ENCODE peak calls at places on chromosomes 11 and 22, in six cellular contexts. O is ovary, H is A549, L is stomach, J is transverse colon, X is tibial nerve. Z is an unnamed sample.

GRCh38 chr11:62489204-62489603 is 57.4 kb downstream of the AHNAK start:
- DNase-seq in O (no peak), H (no peak), L (no peak), J (no peak), X (no peak), Z (no peak)

GRCh38 chr11:47412152-47412746 is 3.9 kb downstream of the SLC39A13 start:
- DNase-seq in O (peak; percentile 62), H (peak; percentile 75), L (peak; percentile 54), J (peak; percentile 57), X (no peak), Z (peak; percentile 74)

GRCh38 chr22:38873469-38874411 is 1.7 kb upstream of the CBX6 start:
- DNase-seq in O (no peak), H (no peak), L (peak; percentile 25), J (no peak), X (no peak), Z (peak; percentile 53)

GRCh38 chr22:21639359-21639758 is 2.7 kb upstream of the SDF2L1 start:
- DNase-seq in O (no peak), H (no peak), L (no peak), J (no peak), X (no peak), Z (no peak)

GRCh38 chr22:45816771-45817170 is 145.1 kb downstream of the ATXN10 start:
- DNase-seq in O (no peak), H (no peak), L (no peak), J (no peak), X (no peak), Z (no peak)

GRCh38 chr11:720642-721346 is 14.8 kb downstream of the EPS8L2 start:
- DNase-seq in O (peak; percentile 65), H (no peak), L (peak; percentile 59), J (peak; percentile 76), X (no peak), Z (no peak)

GRCh38 chr11:77557553-77557952 is 32.2 kb upstream of the AQP11 start:
- DNase-seq in O (no peak), H (no peak), L (no peak), J (no peak), X (no peak), Z (no peak)

GRCh38 chr22:34068011-34068410 is 147.7 kb upstream of the LARGE1 start:
- DNase-seq in O (no peak), H (no peak), L (no peak), J (no peak), X (no peak), Z (no peak)

GRCh38 chr11:15901046-15901445 is 455.3 kb downstream of the SOX6 start:
- DNase-seq in O (peak; percentile 45), H (no peak), L (no peak), J (no peak), X (no peak), Z (no peak)

GRCh38 chr11:88337342-88338222 is at the start of gene CTSC:
- DNase-seq in O (peak; percentile 94), H (peak; percentile 77), L (peak; percentile 95), J (peak; percentile 96), X (peak; percentile 89), Z (peak; percentile 96)

GRCh38 chr11:34208266-34209135 is 103.1 kb downstream of the NAT10 start:
- DNase-seq in O (no peak), H (peak; percentile 44), L (no peak), J (no peak), X (no peak), Z (no peak)

GRCh38 chr11:69276165-69276564 is 17.8 kb upstream of the MYEOV start:
- DNase-seq in O (no peak), H (no peak), L (no peak), J (no peak), X (no peak), Z (no peak)

GRCh38 chr11:59532620-59533019 is 21.3 kb downstream of the OR4D9 start:
- DNase-seq in O (no peak), H (no peak), L (no peak), J (no peak), X (no peak), Z (no peak)

GRCh38 chr11:44993971-44994705 is 43.5 kb upstream of the TP53I11 start:
- DNase-seq in O (no peak), H (no peak), L (no peak), J (no peak), X (no peak), Z (no peak)

GRCh38 chr11:8566613-8567210 is 27.3 kb downstream of the STK33 start:
- DNase-seq in O (no peak), H (no peak), L (no peak), J (peak; percentile 12), X (no peak), Z (no peak)

GRCh38 chr11:57680552-57680874 is 12.6 kb downstream of the ZDHHC5 start:
- DNase-seq in O (no peak), H (no peak), L (no peak), J (no peak), X (no peak), Z (no peak)

GRCh38 chr11:4185561-4185960 is 91.0 kb downstream of the RRM1 start:
- DNase-seq in O (no peak), H (no peak), L (no peak), J (no peak), X (no peak), Z (no peak)

GRCh38 chr11:60934091-60934789 is 10.0 kb downstream of the TMEM132A start:
- DNase-seq in O (no peak), H (no peak), L (no peak), J (no peak), X (no peak), Z (no peak)

GRCh38 chr11:15824060-15824459 is 532.3 kb downstream of the SOX6 start:
- DNase-seq in O (no peak), H (no peak), L (no peak), J (no peak), X (no peak), Z (no peak)

GRCh38 chr11:6615882-6616585 is 3.2 kb downstream of the TPP1 start:
- DNase-seq in O (no peak), H (no peak), L (no peak), J (no peak), X (no peak), Z (peak; percentile 48)

DNA sequence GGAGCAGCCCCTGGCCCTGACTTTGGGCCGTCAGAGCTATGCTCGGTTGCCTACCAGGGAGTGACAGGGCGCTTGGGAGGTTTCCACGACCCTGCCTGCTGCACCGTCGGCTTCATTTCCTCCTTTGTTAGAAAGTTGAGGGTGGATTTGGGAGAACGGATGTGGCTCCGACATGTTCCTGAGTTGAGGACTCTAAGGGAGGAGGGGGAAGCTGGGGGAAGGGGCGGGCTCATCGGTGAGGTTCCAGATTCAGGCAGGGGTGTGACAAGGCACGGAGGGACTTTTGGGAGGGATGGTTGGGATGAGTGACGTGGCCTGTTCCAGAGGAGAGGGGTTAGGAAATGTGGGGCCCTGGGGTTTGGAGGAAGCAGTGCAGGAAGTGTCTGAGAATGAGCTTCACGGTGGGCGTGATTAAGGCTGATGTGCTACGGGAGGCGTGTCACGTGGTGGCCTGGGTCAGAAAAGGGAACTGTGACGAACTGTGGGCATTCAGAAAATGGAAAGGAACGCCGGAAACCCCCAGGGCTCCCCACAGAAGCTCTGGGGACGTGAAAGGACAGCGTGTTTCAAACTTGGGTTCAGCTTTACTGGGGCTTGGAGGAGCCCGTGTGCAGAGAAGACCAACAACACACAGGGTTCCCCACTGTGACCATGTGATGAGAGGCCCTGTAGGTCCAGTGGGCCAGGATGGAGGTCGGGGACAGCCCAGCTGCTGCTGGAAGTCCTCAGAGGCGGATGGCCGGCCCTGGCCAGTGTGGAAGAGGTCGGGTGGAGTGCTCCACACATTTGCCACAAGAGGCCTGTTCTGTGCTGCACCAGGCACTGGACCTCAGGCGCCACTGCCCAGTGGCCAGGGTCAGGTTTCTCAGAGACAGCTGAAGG is 2.8 kb downstream of the PARVB start:
- DNase-seq in O (no peak), H (no peak), L (peak; percentile 70), J (peak; percentile 87), X (peak; percentile 50), Z (peak; percentile 85)
- TF ChIP-seq EP300 in O (no peak), H (no peak), L (no peak), J (no peak), X (peak; percentile 64), Z (peak; percentile 40)

GRCh38 chr22:48952256-48953102 is 875.2 kb downstream of the BRD1 start:
- DNase-seq in O (no peak), H (no peak), L (peak; percentile 10), J (no peak), X (no peak), Z (peak; percentile 45)

GRCh38 chr22:48949375-48950149 is 878.1 kb downstream of the BRD1 start:
- DNase-seq in O (no peak), H (no peak), L (peak; percentile 19), J (peak; percentile 1), X (no peak), Z (peak; percentile 19)

GRCh38 chr22:48948575-48949170 is 879.0 kb downstream of the BRD1 start:
- DNase-seq in O (no peak), H (no peak), L (peak; percentile 19), J (no peak), X (no peak), Z (peak; percentile 22)

GRCh38 chr22:48951836-48952235 is 875.8 kb downstream of the BRD1 start:
- DNase-seq in O (no peak), H (no peak), L (peak; percentile 10), J (no peak), X (no peak), Z (peak; percentile 38)

GRCh38 chr22:48950151-48950915 is 877.3 kb downstream of the BRD1 start:
- DNase-seq in O (no peak), H (no peak), L (peak; percentile 18), J (peak; percentile 4), X (no peak), Z (peak; percentile 58)
- H3K9me3 ChIP-seq in O (no peaks in the 10 kb centered on the region), H (no peaks in the 10 kb centered on the region), L (no peaks in the 10 kb centered on the region), J (no peaks in the 10 kb centered on the region), X (no peaks in the 10 kb centered on the region), Z (no peaks in the 10 kb centered on the region)

DNA sequence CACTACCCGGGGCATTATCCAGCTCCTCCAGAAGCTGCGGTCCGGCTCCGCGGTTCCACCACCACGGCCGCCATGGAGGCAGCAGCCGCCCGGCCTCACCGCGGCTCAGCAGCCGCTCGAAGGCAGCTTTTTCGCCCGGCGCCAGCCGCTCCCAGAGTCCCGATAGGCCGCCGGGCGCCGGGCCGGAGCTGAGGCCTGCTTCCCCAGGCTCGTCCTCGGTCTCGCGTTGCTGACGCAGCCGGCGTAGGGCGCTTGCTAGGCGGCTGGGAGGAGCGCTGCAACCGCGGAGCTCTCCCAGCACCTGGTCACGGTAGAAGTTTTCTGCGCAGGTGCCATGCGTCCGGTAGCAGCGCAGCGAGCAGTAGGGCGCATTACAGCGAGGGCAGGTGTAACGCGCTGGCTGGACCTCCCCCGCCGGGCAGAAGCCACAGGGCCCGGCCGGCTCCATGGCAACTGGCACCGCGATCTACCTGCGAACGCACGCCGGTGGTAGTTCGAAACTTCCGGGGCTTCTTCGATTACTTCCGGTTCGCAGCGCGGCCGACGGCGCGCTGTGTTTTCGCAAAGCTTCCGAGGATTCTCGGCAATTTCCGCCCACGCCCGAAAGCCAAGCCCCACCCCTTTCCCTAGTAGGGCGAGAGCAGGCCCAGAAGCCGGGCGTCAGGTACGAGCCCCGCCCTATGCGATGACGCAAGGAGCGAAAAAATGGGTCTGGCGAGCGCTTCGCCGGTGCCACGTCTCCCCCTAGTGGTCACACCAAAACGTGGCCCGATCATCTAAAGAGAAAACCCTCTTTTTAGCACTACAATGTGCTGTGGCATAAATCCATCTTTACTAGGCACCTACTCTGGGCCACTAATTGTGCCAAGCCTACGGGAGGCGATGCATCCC is at the start of gene ZNHIT2:
- DNase-seq in O (peak; percentile 100), H (peak; percentile 82), L (peak; percentile 100), J (peak; percentile 100), X (peak; percentile 99), Z (peak; percentile 100)
- TF ChIP-seq EP300 in O (peak; percentile 13), H (no peak), L (no peak), J (no peak), X (peak; percentile 84), Z (no peak)

DNA sequence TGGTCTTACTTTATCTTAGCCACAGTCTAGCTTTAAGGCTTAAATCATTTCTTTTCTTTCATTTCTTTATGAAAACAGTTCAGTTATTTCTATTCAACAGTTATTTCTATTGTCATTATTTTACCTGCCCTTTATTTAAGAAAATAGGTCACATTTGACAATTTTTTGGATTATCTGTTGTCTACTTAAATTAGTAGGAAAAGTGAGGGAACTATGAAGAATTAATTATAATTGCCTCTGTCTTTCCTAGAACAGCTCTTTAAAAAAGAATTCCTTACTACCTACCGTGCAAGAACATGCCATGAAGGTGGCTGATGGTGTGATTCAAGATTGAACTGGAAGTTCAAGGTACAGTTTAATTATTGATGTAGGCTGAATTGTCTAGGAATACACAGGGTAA is at the start of gene OR4C6:
- DNase-seq in O (no peak), H (no peak), L (no peak), J (no peak), X (no peak), Z (no peak)
- H3K9me3 ChIP-seq in O (no peaks in the 10 kb centered on the region), H (peaks cover 4% of the 10 kb centered on the region), L (no peaks in the 10 kb centered on the region), J (no peaks in the 10 kb centered on the region), X (no peaks in the 10 kb centered on the region), Z (no peaks in the 10 kb centered on the region)